ENCODE peak calls at places on chromosomes 5 and 9, in eight cellular contexts. T is PC-3, L is keratinocyte, D is hepatocyte, K is mammary epithelial cell, S is neural progenitor cell, J is SK-N-MC, P is astrocyte. F is an unnamed sample.

GRCh38 chr9:87722393-87722792 is 3.5 kb upstream of the CTSL start:
- DNase-seq in T (no peak), L (no peak), D (no peak), K (no peak), S (no peak), J (no peak), P (no peak), F (no peak)

GRCh38 chr5:144484124-144484897 is 313.6 kb downstream of the KCTD16 start:
- DNase-seq in T (peak; percentile 54), L (no peak), D (peak; percentile 19), K (peak; percentile 32), S (no peak), J (no peak), P (peak; percentile 89), F (peak; percentile 89)

GRCh38 chr9:79952401-79952800 is 380.6 kb downstream of the TLE4 start:
- DNase-seq in T (no peak), L (no peak), D (no peak), K (no peak), S (no peak), J (no peak), P (peak; percentile 4), F (peak; percentile 17)

GRCh38 chr9:23088932-23089364 is 642.3 kb downstream of the DMRTA1 start:
- DNase-seq in T (peak; percentile 52), L (no peak), D (peak; percentile 43), K (no peak), S (peak; percentile 84), J (no peak), P (no peak), F (peak; percentile 17)

GRCh38 chr9:69027355-69028097 is 8.0 kb upstream of the FXN start:
- DNase-seq in T (peak; percentile 57), L (no peak), D (peak; percentile 76), K (peak; percentile 45), S (peak; percentile 71), J (no peak), P (peak; percentile 16), F (peak; percentile 58)

GRCh38 chr9:23934291-23934690 is 108.3 kb upstream of the ELAVL2 start:
- DNase-seq in T (no peak), L (no peak), D (no peak), K (no peak), S (no peak), J (no peak), P (no peak), F (no peak)

GRCh38 chr9:109993250-109993978 is 213.4 kb downstream of the PALM2AKAP2 start:
- DNase-seq in T (no peak), L (no peak), D (no peak), K (no peak), S (no peak), J (no peak), P (no peak), F (no peak)

GRCh38 chr5:108798866-108799265 is 51.2 kb downstream of the FER start:
- DNase-seq in T (peak; percentile 58), L (no peak), D (no peak), K (no peak), S (no peak), J (no peak), P (peak; percentile 14), F (peak; percentile 46)

DNA sequence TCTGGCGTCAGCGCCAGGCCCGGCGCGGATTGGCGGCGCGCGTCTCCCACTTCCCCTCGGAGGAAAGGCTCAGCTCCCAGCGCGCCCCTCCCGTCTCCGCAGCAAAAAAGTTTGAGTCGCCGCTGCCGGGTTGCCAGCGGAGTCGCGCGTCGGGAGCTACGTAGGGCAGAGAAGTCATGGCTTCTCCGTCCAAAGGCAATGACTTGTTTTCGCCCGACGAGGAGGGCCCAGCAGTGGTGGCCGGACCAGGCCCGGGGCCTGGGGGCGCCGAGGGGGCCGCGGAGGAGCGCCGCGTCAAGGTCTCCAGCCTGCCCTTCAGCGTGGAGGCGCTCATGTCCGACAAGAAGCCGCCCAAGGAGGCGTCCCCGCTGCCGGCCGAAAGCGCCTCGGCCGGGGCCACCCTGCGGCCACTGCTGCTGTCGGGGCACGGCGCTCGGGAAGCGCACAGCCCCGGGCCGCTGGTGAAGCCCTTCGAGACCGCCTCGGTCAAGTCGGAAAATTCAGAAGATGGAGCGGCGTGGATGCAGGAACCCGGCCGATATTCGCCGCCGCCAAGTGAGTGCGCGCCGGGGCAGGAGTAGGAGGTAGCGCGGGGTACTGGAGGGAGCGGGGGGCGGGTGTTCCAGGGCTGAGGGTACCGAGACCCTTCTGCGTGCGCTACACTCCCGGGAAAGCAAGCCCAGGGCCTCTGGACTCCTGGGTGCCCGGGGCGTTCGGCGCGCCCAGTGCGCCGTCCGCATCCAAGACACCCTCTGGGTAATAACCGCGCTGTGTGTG is at the start of gene MSX2:
- DNase-seq in T (peak; percentile 77), L (peak; percentile 23), D (peak; percentile 96), K (peak; percentile 88), S (peak; percentile 97), J (no peak), P (peak; percentile 83), F (peak; percentile 97)
- TF ChIP-seq EZH2 in T (no peak), L (no peak), D (no peak), K (no peak), S (peak; percentile 95), J (no peak), P (no peak), F (no peak)

GRCh38 chr5:123097483-123097870 is 8.4 kb downstream of the PRDM6 start:
- DNase-seq in T (no peak), L (no peak), D (no peak), K (no peak), S (no peak), J (no peak), P (no peak), F (no peak)

GRCh38 chr5:123094227-123094918 is 5.3 kb downstream of the PRDM6 start:
- DNase-seq in T (no peak), L (no peak), D (peak; percentile 32), K (no peak), S (peak; percentile 34), J (no peak), P (no peak), F (no peak)

GRCh38 chr5:123093279-123094226 is 4.5 kb downstream of the PRDM6 start:
- DNase-seq in T (no peak), L (no peak), D (peak; percentile 30), K (no peak), S (peak; percentile 72), J (no peak), P (no peak), F (no peak)

GRCh38 chr5:123094919-123095693 is 6.1 kb downstream of the PRDM6 start:
- DNase-seq in T (no peak), L (no peak), D (peak; percentile 47), K (no peak), S (peak; percentile 76), J (no peak), P (no peak), F (no peak)

DNA sequence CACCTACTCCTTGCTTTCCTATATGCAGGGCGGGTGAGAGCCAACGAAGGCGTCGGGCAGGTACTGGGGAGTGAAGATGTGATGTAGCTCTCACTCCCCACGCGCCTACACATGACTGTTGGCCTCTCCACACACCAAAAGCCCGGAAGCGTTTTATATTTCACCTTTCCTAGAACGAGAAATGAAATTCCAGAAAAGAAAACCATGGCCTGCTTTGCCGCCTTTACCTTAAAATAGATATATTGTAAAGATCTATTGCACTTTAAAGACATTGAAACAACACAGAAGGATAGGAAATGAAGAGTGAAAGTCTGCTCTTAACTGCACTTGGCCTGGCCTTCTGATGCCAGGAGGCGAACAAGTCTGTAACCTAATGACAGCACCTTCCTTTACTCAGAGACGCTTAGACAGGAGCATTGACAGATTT is 6.7 kb downstream of the PRDM6 start:
- DNase-seq in T (no peak), L (no peak), D (no peak), K (no peak), S (no peak), J (no peak), P (no peak), F (no peak)
- TF ChIP-seq EZH2 in T (no peak), L (no peak), D (no peak), K (no peak), S (peak; percentile 6), J (no peak), P (no peak), F (no peak)

DNA sequence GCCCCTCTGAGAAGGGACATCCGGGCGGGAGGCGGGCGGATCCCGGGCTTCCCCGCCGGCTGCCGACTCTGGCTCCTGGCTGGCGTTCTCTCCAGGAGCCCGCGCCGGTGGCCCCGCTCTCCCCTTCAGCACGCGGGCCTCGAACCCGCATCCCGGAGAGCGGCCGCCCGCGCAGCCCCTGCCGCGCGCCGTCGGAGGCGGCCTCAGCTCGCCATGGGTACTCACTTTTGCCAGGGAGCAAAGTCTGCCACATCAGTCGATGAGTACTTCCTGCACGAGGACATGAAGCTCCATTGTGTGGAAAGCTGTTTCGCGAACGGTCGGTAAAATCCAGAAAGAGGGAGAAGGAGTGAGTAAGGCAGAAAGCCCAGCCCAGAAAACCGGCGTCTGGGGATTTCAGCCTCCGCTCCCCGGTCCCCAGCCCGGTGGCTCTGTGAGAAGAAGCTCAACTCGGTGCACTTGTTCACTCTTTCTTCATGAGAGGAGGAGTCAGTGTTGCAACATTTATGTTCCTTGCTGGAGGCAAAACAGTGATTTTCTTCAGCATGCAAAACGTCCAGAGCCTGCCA is at the start of gene PRLR:
- DNase-seq in T (peak; percentile 21), L (no peak), D (peak; percentile 77), K (peak; percentile 23), S (peak; percentile 47), J (peak; percentile 48), P (no peak), F (peak; percentile 71)
- TF ChIP-seq EZH2 in T (peak; percentile 55), L (no peak), D (no peak), K (peak; percentile 73), S (peak; percentile 67), J (no peak), P (peak; percentile 31), F (no peak)

DNA sequence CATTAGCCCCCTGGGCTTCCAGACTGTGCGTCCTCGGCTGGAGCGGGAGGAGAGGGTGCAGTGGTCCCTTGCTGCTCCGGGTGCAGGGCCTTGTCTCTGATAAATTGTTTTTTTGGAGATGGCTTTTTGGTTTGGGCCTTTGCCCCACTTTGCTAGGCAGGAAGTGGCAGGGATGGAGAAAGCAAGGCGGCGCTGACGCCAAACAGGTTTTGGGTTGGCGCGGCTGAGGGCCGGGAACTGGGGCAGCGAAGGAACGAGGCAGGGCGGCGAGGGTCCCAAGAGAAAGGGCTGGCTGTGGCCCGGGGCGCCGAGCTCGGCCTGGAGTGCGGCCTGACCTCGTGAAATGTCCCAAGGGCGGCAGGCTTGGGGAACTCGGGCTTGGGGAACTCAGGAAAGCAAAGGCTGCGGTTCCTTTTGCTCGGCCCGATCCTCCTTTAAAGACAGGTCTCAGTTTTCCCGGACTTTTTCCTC is 4.1 kb downstream of the LHX2 start:
- DNase-seq in T (no peak), L (no peak), D (no peak), K (no peak), S (peak; percentile 50), J (no peak), P (no peak), F (no peak)
- TF ChIP-seq EZH2 in T (no peak), L (no peak), D (peak; percentile 73), K (peak; percentile 86), S (peak; percentile 89), J (no peak), P (peak; percentile 91), F (no peak)

GRCh38 chr5:67311208-67311607 is 114.6 kb upstream of the CD180 start:
- DNase-seq in T (no peak), L (no peak), D (no peak), K (no peak), S (no peak), J (no peak), P (no peak), F (no peak)
- TF ChIP-seq EZH2 in T (no peak), L (no peak), D (no peak), K (no peak), S (no peak), J (no peak), P (no peak), F (no peak)

F was measured in GM23248.